ENCODE peak calls at places on chromosomes 5 and 9, in eight cellular contexts. M, J, P, F, Z, L, D and V are unnamed samples.

GRCh38 chr5:56557198-56557597 is 258.2 kb upstream of the MAP3K1 start:
- DNase-seq in M (peak), J (no peak), P (no peak), F (peak), Z (no peak), L (peak), D (no peak), V (no peak)

GRCh38 chr5:93249651-93250289 is 331.2 kb downstream of the NR2F1-AS1 start:
- DNase-seq in M (peak), J (peak), P (peak), F (peak), Z (peak), L (peak), D (no peak), V (no peak)

GRCh38 chr9:93094294-93095204 is 1.5 kb upstream of the CARD19 start:
- DNase-seq in M (no peak), J (no peak), P (no peak), F (no peak), Z (no peak), L (no peak), D (no peak), V (no peak)

GRCh38 chr5:100903036-100903887 is at the start of gene ST8SIA4:
- DNase-seq in M (peak), J (peak), P (no peak), F (peak), Z (peak), L (peak), D (peak), V (no peak)

GRCh38 chr5:60814498-60814897 is 29.6 kb downstream of the ELOVL7 start:
- DNase-seq in M (no peak), J (no peak), P (no peak), F (no peak), Z (no peak), L (no peak), D (no peak), V (no peak)

GRCh38 chr5:154367101-154367500 is 78.7 kb upstream of the SAP30L start:
- DNase-seq in M (peak), J (no peak), P (peak), F (peak), Z (no peak), L (no peak), D (no peak), V (no peak)

GRCh38 chr9:133154097-133154989 is 9.4 kb downstream of the GBGT1 start:
- DNase-seq in M (no peak), J (no peak), P (no peak), F (no peak), Z (no peak), L (no peak), D (no peak), V (no peak)

GRCh38 chr5:154271936-154272514 is 81.5 kb downstream of the GALNT10 start:
- DNase-seq in M (no peak), J (no peak), P (no peak), F (no peak), Z (no peak), L (no peak), D (no peak), V (no peak)

GRCh38 chr5:16542275-16542674 is 74.5 kb downstream of the RETREG1 start:
- DNase-seq in M (no peak), J (no peak), P (no peak), F (no peak), Z (no peak), L (no peak), D (no peak), V (no peak)

GRCh38 chr5:21834863-21835262 is 1018.3 kb downstream of the CDH12 start:
- DNase-seq in M (no peak), J (no peak), P (no peak), F (no peak), Z (no peak), L (no peak), D (no peak), V (no peak)

GRCh38 chr9:113854310-113854709 is 21.8 kb upstream of the ZNF618 start:
- DNase-seq in M (no peak), J (no peak), P (no peak), F (no peak), Z (no peak), L (no peak), D (no peak), V (no peak)

GRCh38 chr9:104088416-104088815 is 5.7 kb upstream of the SMC2 start:
- DNase-seq in M (no peak), J (no peak), P (no peak), F (peak), Z (no peak), L (no peak), D (no peak), V (no peak)

GRCh38 chr5:40033411-40033810 is 608.6 kb upstream of the DAB2 start:
- DNase-seq in M (no peak), J (no peak), P (no peak), F (no peak), Z (no peak), L (no peak), D (no peak), V (no peak)

GRCh38 chr9:134698587-134699342 is 57.2 kb downstream of the COL5A1 start:
- DNase-seq in M (peak), J (peak), P (peak), F (peak), Z (no peak), L (peak), D (peak), V (no peak)

GRCh38 chr9:128214571-128215490 is 11.7 kb downstream of the DNM1 start:
- DNase-seq in M (no peak), J (no peak), P (peak), F (no peak), Z (no peak), L (no peak), D (no peak), V (no peak)

GRCh38 chr9:133106511-133107244 is 14.4 kb downstream of the RALGDS start:
- DNase-seq in M (no peak), J (no peak), P (no peak), F (no peak), Z (no peak), L (no peak), D (no peak), V (no peak)

GRCh38 chr5:1378096-1378495 is 33.2 kb upstream of the CLPTM1L start:
- DNase-seq in M (no peak), J (no peak), P (no peak), F (no peak), Z (no peak), L (no peak), D (no peak), V (no peak)

GRCh38 chr5:166267907-166268306 is 2023.5 kb upstream of the WWC1 start:
- DNase-seq in M (no peak), J (no peak), P (no peak), F (no peak), Z (no peak), L (no peak), D (no peak), V (no peak)